ENCODE peak calls at places on chromosomes 2 and 18, in four cellular contexts. A is astrocyte of the cerebellum, E is ovary, C is GM13976. L is an unnamed sample.

GRCh38 chr2:152367547-152368250 is 32.7 kb downstream of the FMNL2 start:
- DNase-seq in A (no peak), E (no peak), C (no peak), L (no peak)

GRCh38 chr2:9763356-9764152 is 79.7 kb upstream of the TAF1B start:
- DNase-seq in A (no peak), E (no peak), C (no peak), L (no peak)

GRCh38 chr2:172438741-172439508 is 11.5 kb downstream of the ITGA6 start:
- DNase-seq in A (no peak), E (no peak), C (no peak), L (no peak)

GRCh38 chr2:22901471-22901870 is 483.5 kb upstream of the KLHL29 start:
- DNase-seq in A (no peak), E (no peak), C (no peak), L (no peak)

GRCh38 chr2:241150660-241151530 is 628 bp downstream of the PPP1R7 start:
- DNase-seq in A (no peak), E (no peak), C (no peak), L (no peak)

GRCh38 chr2:233952335-233952734 is 35.2 kb downstream of the TRPM8 start:
- DNase-seq in A (no peak), E (no peak), C (no peak), L (no peak)

GRCh38 chr2:24259316-24259715 is 84.5 kb downstream of the FAM228A start:
- DNase-seq in A (no peak), E (no peak), C (no peak), L (no peak)

GRCh38 chr2:25088817-25089485 is 47.1 kb downstream of the EFR3B start:
- DNase-seq in A (no peak), E (no peak), C (no peak), L (no peak)

GRCh38 chr2:74414913-74415761 is 6.3 kb downstream of the C2orf81 start:
- DNase-seq in A (no peak), E (peak; percentile 59), C (peak; percentile 63), L (no peak)

GRCh38 chr18:46313521-46313920 is 209.3 kb downstream of the HAUS1 start:
- DNase-seq in A (no peak), E (no peak), C (no peak), L (no peak)

GRCh38 chr2:134233733-134234135 is 20.1 kb upstream of the MGAT5 start:
- DNase-seq in A (no peak), E (no peak), C (peak; percentile 42), L (no peak)

GRCh38 chr2:241500016-241500415 is 8.4 kb downstream of the STK25 start:
- DNase-seq in A (no peak), E (no peak), C (no peak), L (no peak)

GRCh38 chr18:62713651-62714247 is 1.6 kb upstream of the PHLPP1 start:
- DNase-seq in A (no peak), E (peak; percentile 23), C (no peak), L (no peak)

GRCh38 chr2:27369471-27370025 is 590 bp downstream of the EIF2B4 start:
- DNase-seq in A (no peak), E (no peak), C (no peak), L (no peak)

GRCh38 chr2:51695531-51695930 is 663.6 kb upstream of the NRXN1 start:
- DNase-seq in A (no peak), E (no peak), C (no peak), L (no peak)

GRCh38 chr2:111246620-111247061 is 125.9 kb downstream of the BCL2L11 start:
- DNase-seq in A (no peak), E (no peak), C (no peak), L (no peak)

GRCh38 chr2:53515435-53516332 is 251.9 kb upstream of the CHAC2 start:
- DNase-seq in A (no peak), E (no peak), C (no peak), L (no peak)

GRCh38 chr2:219521066-219521880 is 7.0 kb downstream of the ASIC4 start:
- DNase-seq in A (no peak), E (no peak), C (no peak), L (no peak)

DNA sequence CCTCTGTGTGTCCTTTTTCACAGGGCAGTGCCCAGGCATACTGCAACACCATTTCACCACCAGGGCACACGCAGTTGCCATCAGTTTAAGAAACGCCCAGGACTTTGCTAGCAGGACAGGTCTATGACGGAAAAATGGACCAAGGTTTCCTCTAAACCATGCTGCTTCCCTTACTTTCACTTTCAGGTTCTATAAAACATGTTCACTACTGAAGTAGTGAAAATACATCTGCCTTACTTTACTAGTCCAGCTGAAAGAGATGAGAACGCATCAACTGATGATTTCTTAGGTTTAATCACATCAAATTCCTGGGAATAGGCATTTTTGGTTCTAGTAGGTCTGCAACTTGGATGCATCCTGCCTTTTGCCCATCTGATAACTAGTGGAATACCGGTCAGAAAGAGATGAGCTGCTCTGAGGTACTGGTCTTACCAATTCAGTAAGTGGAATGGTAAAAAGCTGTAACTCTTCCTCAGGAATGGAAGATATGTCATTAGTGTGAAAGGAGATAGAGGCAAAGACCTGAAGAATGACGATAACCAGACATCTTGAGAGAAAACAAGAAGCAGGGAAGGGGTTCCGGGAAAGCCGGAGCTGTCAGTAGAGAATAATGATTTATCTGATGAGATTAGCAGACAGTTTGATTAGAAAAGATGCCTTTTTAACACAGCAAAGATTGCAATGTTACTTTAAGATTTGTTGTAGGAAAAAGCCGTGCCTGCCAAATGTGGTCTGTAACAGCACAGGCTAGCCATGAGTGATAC is 110.3 kb downstream of the TCF4 start:
- DNase-seq in A (peak; percentile 44), E (no peak), C (peak; percentile 37), L (no peak)
- TF ChIP-seq CTCF in A (no peak), E (no peak), C (no peak), L (peak; percentile 18)

GRCh38 chr18:23617412-23618009 is 31.2 kb upstream of the NPC1 start:
- DNase-seq in A (no peak), E (no peak), C (peak; percentile 39), L (no peak)
- TF ChIP-seq CTCF in A (no peak), E (no peak), C (no peak), L (no peak)

GRCh38 chr18:32358529-32358928 is 112.2 kb downstream of the GAREM1 start:
- DNase-seq in A (no peak), E (no peak), C (no peak), L (no peak)

GRCh38 chr18:32355896-32356295 is 114.8 kb downstream of the GAREM1 start:
- DNase-seq in A (peak; percentile 40), E (no peak), C (no peak), L (peak; percentile 49)

GRCh38 chr18:32360682-32361345 is 109.9 kb downstream of the GAREM1 start:
- DNase-seq in A (no peak), E (no peak), C (no peak), L (no peak)

GRCh38 chr18:32362484-32362883 is 108.2 kb downstream of the GAREM1 start:
- DNase-seq in A (no peak), E (no peak), C (no peak), L (no peak)

DNA sequence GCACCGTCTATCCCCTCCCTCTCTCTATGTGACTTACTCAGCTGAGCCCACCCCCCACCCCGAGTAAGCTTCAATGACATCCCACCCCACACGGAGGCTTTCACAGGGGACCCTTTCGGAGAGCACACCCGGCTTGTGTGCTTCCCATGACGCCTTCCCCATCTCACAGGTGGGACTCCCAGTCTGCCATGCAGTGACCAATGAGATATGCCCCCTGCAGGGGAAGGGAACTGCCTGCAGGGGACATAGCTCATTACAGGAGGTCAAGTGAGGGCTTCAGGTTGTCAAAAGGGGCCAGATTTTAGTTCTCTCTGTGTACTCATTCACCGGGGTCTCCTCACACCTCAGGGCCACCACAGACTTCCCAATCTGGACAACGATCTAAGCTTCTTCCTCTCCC is 112.6 kb downstream of the GAREM1 start:
- DNase-seq in A (no peak), E (no peak), C (no peak), L (no peak)
- TF ChIP-seq CTCF in A (peak; percentile 3), E (no peak), C (no peak), L (no peak)

DNA sequence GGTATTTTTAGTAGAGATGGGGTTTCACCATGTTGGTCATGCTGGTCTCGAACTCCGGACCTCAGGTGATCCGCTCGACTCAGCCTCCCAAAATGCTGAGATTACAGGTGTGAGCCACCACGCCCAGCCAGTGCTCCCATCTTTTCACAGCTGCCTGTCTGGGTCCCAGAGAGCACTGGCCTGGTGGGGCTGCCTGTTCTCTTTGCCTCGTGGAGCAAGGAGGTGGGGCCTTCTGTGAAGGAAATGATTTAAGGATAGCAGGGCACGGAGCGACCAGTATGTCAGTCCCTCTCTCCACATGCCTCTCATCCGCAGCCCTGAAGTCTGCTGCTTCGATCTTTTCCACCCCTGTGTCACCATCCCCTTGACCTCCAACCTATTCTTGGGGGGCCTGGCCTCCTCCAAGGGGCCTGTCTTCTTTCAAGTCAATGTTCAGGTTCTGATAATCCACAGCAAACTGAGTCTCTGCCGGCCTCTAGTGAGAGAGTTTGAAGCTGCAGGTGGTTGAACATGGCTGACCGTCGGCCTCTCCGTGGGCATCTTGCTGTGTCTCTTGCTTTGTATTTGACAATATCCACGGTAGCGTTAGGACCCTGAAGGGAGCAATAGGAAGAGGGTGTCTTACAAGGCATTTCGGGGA is 28.2 kb upstream of the GIGYF2 start:
- DNase-seq in A (peak; percentile 5), E (peak; percentile 29), C (no peak), L (no peak)
- TF ChIP-seq CTCF in A (peak; percentile 76), E (peak; percentile 52), C (no peak), L (peak; percentile 51)

DNA sequence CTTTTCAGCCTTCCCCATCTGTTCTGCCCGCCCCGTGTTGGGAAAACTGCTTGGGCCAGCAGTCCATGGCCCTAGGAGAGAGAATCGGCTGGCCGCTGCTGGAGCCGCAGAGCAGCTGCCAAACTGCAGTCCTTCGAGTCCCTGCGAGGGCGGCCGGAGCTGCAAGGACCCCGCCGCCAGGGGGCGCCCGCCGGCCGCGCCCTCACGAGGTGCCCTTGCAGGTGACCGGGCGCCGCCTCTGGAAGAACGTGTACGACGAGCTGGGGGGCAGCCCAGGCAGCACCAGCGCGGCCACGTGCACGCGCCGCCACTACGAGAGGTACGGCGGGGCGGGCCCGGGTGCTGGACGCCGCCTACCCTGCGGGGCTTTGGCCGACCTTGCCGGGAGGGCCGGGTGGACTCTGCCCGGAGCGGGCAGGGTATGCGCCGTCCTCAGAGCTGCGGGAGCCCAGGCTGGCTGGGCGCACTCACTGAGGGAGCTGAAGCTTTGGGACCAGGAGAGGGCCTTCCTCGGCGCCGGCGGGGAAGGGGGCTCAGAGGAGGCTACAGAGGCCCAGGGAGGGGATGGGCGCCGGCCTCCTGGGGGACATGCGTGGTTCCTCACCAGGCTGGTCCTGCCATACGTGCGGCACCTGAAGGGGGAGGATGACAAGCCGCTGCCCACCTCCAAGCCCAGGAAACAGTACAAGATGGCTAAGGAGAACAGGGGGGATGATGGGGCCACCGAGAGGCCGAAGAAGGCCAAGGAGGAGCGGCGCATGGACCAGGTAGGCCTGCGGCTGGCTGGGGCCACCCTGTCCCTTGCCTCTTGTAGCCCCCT is 13.6 kb downstream of the ARID5A start:
- DNase-seq in A (no peak), E (peak; percentile 17), C (peak; percentile 22), L (no peak)
- TF ChIP-seq CTCF in A (peak; percentile 32), E (no peak), C (no peak), L (peak; percentile 15)

L was measured in AG09319.